ENCODE peak calls at places on chromosomes 6 and 20, in five cellular contexts. V is GM23338, B is SW480, Q is GM23248, A is neural crest cell. I is an unnamed sample.

GRCh38 chr6:89963391-89963790 is 69.1 kb downstream of the GJA10 start:
- DNase-seq in A (no peak), B (no peak), V (no peak), Q (peak; percentile 26), I (no peak)

GRCh38 chr20:43243672-43244269 is 54.1 kb upstream of the PTPRT start:
- DNase-seq in B (peak; percentile 52), V (no peak), Q (peak; percentile 20), A (no peak), I (no peak)

GRCh38 chr6:9535106-9535505 is 879.8 kb downstream of the TFAP2A start:
- DNase-seq in A (no peak), Q (no peak), B (no peak), V (no peak), I (no peak)

GRCh38 chr6:119738425-119738824 is 388.9 kb upstream of the MAN1A1 start:
- DNase-seq in V (no peak), Q (no peak), A (no peak), B (no peak), I (no peak)

GRCh38 chr6:143112837-143113236 is 52.1 kb downstream of the AIG1 start:
- DNase-seq in Q (no peak), V (no peak), A (no peak), B (no peak), I (no peak)

GRCh38 chr20:12237772-12238171 is 320.1 kb downstream of the BTBD3 start:
- DNase-seq in A (no peak), Q (no peak), B (no peak), V (no peak), I (peak; percentile 5)

GRCh38 chr20:33277471-33278441 is 5.3 kb upstream of the BPIFB1 start:
- DNase-seq in A (no peak), V (peak; percentile 72), Q (no peak), B (no peak), I (no peak)

GRCh38 chr20:59398552-59399265 is 98.3 kb downstream of the EDN3 start:
- DNase-seq in B (no peak), V (no peak), Q (no peak), A (no peak), I (no peak)

GRCh38 chr6:137008204-137008603 is 36.6 kb downstream of the IL20RA start:
- DNase-seq in A (no peak), V (no peak), Q (no peak), B (no peak), I (no peak)

GRCh38 chr6:79821859-79822258 is 125.5 kb downstream of the ELOVL4 start:
- DNase-seq in V (no peak), A (no peak), B (no peak), Q (peak; percentile 33), I (no peak)

GRCh38 chr20:1087311-1087710 is 31.1 kb upstream of the PSMF1 start:
- DNase-seq in B (peak; percentile 96), Q (no peak), V (no peak), A (no peak), I (no peak)

GRCh38 chr6:138161118-138161433 is 663 bp upstream of the ARFGEF3 start:
- DNase-seq in B (no peak), V (peak; percentile 51), A (no peak), Q (no peak), I (no peak)

GRCh38 chr6:78746457-78746856 is 120.9 kb upstream of the IRAK1BP1 start:
- DNase-seq in V (no peak), B (no peak), A (no peak), Q (peak; percentile 62), I (no peak)